ENCODE peak calls at places on chromosomes 4 and X, in five cellular contexts. One of them, this sample, is unnamed.

GRCh38 chr4:111530446-111530845 is 614.8 kb upstream of the FAM241A start:
- DNase-seq in hepatocyte: no peak
- DNase-seq in trophoblast cell: no peak
- DNase-seq in heart left ventricle: no peak
- DNase-seq in fibroblast of lung: peak; percentile 2
- DNase-seq in this sample: no peak

GRCh38 chr4:80495847-80496246 is 160.3 kb downstream of the CFAP299 start:
- DNase-seq in hepatocyte: no peak
- DNase-seq in heart left ventricle: no peak
- DNase-seq in trophoblast cell: no peak
- DNase-seq in fibroblast of lung: no peak
- DNase-seq in this sample: no peak

GRCh38 chr4:46386570-46386969 is 3.4 kb downstream of the GABRA2 start:
- DNase-seq in fibroblast of lung: no peak
- DNase-seq in heart left ventricle: no peak
- DNase-seq in trophoblast cell: no peak
- DNase-seq in hepatocyte: peak; percentile 59
- DNase-seq in this sample: peak; percentile 44

GRCh38 chr4:112604590-112604989 is 32.1 kb downstream of the ZGRF1 start:
- DNase-seq in hepatocyte: peak; percentile 74
- DNase-seq in fibroblast of lung: peak; percentile 75
- DNase-seq in trophoblast cell: peak; percentile 50
- DNase-seq in heart left ventricle: peak; percentile 19
- DNase-seq in this sample: peak; percentile 79

GRCh38 chr4:7783560-7783959 is 156.1 kb downstream of the AFAP1 start:
- DNase-seq in hepatocyte: no peak
- DNase-seq in fibroblast of lung: no peak
- DNase-seq in heart left ventricle: no peak
- DNase-seq in trophoblast cell: no peak
- DNase-seq in this sample: no peak

GRCh38 chrX:31227250-31227649 is 155.4 kb upstream of the FTHL17 start:
- DNase-seq in fibroblast of lung: no peak
- DNase-seq in heart left ventricle: no peak
- DNase-seq in trophoblast cell: peak; percentile 42
- DNase-seq in hepatocyte: peak; percentile 15
- DNase-seq in this sample: no peak

GRCh38 chr4:159966741-159967140 is 863.9 kb downstream of the RAPGEF2 start:
- DNase-seq in hepatocyte: no peak
- DNase-seq in heart left ventricle: no peak
- DNase-seq in trophoblast cell: no peak
- DNase-seq in fibroblast of lung: no peak
- DNase-seq in this sample: peak; percentile 54

GRCh38 chrX:45264865-45265264 is 64.2 kb upstream of the DIPK2B start:
- DNase-seq in hepatocyte: no peak
- DNase-seq in fibroblast of lung: no peak
- DNase-seq in trophoblast cell: no peak
- DNase-seq in heart left ventricle: peak; percentile 17
- DNase-seq in this sample: no peak

GRCh38 chrX:112784692-112785091 is 55.9 kb downstream of the AMOT start:
- DNase-seq in hepatocyte: no peak
- DNase-seq in heart left ventricle: no peak
- DNase-seq in trophoblast cell: no peak
- DNase-seq in fibroblast of lung: no peak
- DNase-seq in this sample: no peak

GRCh38 chr4:8849266-8850073 is 22.2 kb downstream of the HMX1 start:
- DNase-seq in heart left ventricle: no peak
- DNase-seq in hepatocyte: no peak
- DNase-seq in fibroblast of lung: no peak
- DNase-seq in trophoblast cell: no peak
- DNase-seq in this sample: no peak

GRCh38 chrX:44244008-44244407 is 99.5 kb downstream of the EFHC2 start:
- DNase-seq in heart left ventricle: no peak
- DNase-seq in hepatocyte: peak; percentile 30
- DNase-seq in trophoblast cell: peak; percentile 7
- DNase-seq in fibroblast of lung: peak; percentile 61
- DNase-seq in this sample: no peak

GRCh38 chr4:162201673-162202072 is 37.9 kb upstream of the FSTL5 start:
- DNase-seq in trophoblast cell: no peak
- DNase-seq in fibroblast of lung: no peak
- DNase-seq in heart left ventricle: no peak
- DNase-seq in hepatocyte: no peak
- DNase-seq in this sample: no peak

GRCh38 chr4:183823394-183823793 is 81.7 kb upstream of the STOX2 start:
- DNase-seq in heart left ventricle: no peak
- DNase-seq in trophoblast cell: peak; percentile 97
- DNase-seq in hepatocyte: peak; percentile 75
- DNase-seq in fibroblast of lung: peak; percentile 17
- DNase-seq in this sample: no peak

GRCh38 chr4:148447672-148448071 is 5.5 kb upstream of the NR3C2 start:
- DNase-seq in heart left ventricle: no peak
- DNase-seq in hepatocyte: no peak
- DNase-seq in trophoblast cell: no peak
- DNase-seq in fibroblast of lung: no peak
- DNase-seq in this sample: peak; percentile 2

GRCh38 chrX:33065415-33065814 is 145.9 kb downstream of the DMD start:
- DNase-seq in hepatocyte: no peak
- DNase-seq in heart left ventricle: no peak
- DNase-seq in trophoblast cell: no peak
- DNase-seq in fibroblast of lung: no peak
- DNase-seq in this sample: no peak

GRCh38 chr4:108036252-108036651 is 46.6 kb downstream of the HADH start:
- DNase-seq in heart left ventricle: no peak
- DNase-seq in fibroblast of lung: no peak
- DNase-seq in hepatocyte: no peak
- DNase-seq in trophoblast cell: no peak
- DNase-seq in this sample: no peak

GRCh38 chr4:133152801-133153526 is 3.9 kb downstream of the PCDH10 start:
- DNase-seq in trophoblast cell: no peak
- DNase-seq in fibroblast of lung: peak; percentile 14
- DNase-seq in hepatocyte: peak; percentile 23
- DNase-seq in heart left ventricle: no peak
- DNase-seq in this sample: no peak

GRCh38 chrX:50838820-50839600 is 25.0 kb upstream of the SHROOM4 start:
- DNase-seq in hepatocyte: no peak
- DNase-seq in fibroblast of lung: peak; percentile 2
- DNase-seq in heart left ventricle: no peak
- DNase-seq in trophoblast cell: peak; percentile 14
- DNase-seq in this sample: peak; percentile 47

GRCh38 chr4:118772149-118773081 is 63.5 kb downstream of the SEC24D start:
- DNase-seq in hepatocyte: peak; percentile 51
- DNase-seq in heart left ventricle: no peak
- DNase-seq in trophoblast cell: no peak
- DNase-seq in fibroblast of lung: peak; percentile 83
- DNase-seq in this sample: no peak

GRCh38 chr4:95363966-95364365 is 184.8 kb downstream of the UNC5C start:
- DNase-seq in heart left ventricle: no peak
- DNase-seq in trophoblast cell: no peak
- DNase-seq in fibroblast of lung: no peak
- DNase-seq in hepatocyte: no peak
- DNase-seq in this sample: no peak

GRCh38 chrX:12245650-12246645 is 107.7 kb downstream of the FRMPD4 start:
- DNase-seq in fibroblast of lung: peak; percentile 30
- DNase-seq in hepatocyte: peak; percentile 23
- DNase-seq in trophoblast cell: no peak
- DNase-seq in heart left ventricle: no peak
- DNase-seq in this sample: no peak

GRCh38 chrX:39261446-39262147 is 460.3 kb downstream of the MID1IP1 start:
- DNase-seq in fibroblast of lung: peak; percentile 25
- DNase-seq in trophoblast cell: no peak
- DNase-seq in hepatocyte: peak; percentile 52
- DNase-seq in heart left ventricle: no peak
- DNase-seq in this sample: no peak

GRCh38 chrX:131729295-131729694 is 185.4 kb downstream of the OR13H1 start:
- DNase-seq in fibroblast of lung: no peak
- DNase-seq in trophoblast cell: no peak
- DNase-seq in heart left ventricle: no peak
- DNase-seq in hepatocyte: no peak
- DNase-seq in this sample: no peak

GRCh38 chr4:163967710-163968109 is 473.2 kb downstream of the TMA16 start:
- DNase-seq in fibroblast of lung: no peak
- DNase-seq in trophoblast cell: no peak
- DNase-seq in hepatocyte: no peak
- DNase-seq in heart left ventricle: no peak
- DNase-seq in this sample: no peak
- H3K27ac ChIP-seq in fibroblast of lung: no peak overlapping the region
- H3K27ac ChIP-seq in trophoblast cell: no peak overlapping the region
- H3K27ac ChIP-seq in hepatocyte: no peak overlapping the region
- H3K27ac ChIP-seq in heart left ventricle: no peak overlapping the region
- H3K27ac ChIP-seq in this sample: no peak overlapping the region

DNA sequence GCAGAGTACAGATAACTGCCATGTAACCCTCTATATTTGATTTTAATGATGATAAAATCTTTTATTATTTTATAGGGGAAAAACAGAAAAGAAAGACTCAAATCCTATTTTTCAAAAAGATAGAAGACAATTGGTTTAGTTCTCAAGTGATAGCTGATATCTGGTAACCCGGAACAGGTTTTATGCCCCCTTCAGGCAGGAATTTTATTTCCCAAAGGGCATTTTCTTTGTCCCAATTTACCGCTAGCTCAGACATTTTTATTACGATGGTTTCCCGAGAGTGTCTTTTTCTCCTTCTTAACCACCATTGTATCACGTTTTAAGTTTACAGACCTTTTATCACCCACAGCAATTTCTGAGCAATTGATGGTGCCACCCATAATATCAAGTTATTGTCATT is 204.9 kb upstream of the VCX start:
- DNase-seq in trophoblast cell: no peak
- DNase-seq in heart left ventricle: no peak
- DNase-seq in fibroblast of lung: no peak
- DNase-seq in hepatocyte: no peak
- DNase-seq in this sample: no peak
- H3K27ac ChIP-seq in trophoblast cell: no peak overlapping the region
- H3K27ac ChIP-seq in heart left ventricle: no peak overlapping the region
- H3K27ac ChIP-seq in fibroblast of lung: no peak overlapping the region
- H3K27ac ChIP-seq in hepatocyte: no peak overlapping the region
- H3K27ac ChIP-seq in this sample: no peak overlapping the region

GRCh38 chr4:109465065-109465464 is 31.4 kb downstream of the SEC24B start:
- DNase-seq in heart left ventricle: no peak
- DNase-seq in fibroblast of lung: peak; percentile 7
- DNase-seq in trophoblast cell: no peak
- DNase-seq in hepatocyte: no peak
- DNase-seq in this sample: no peak
- H3K27ac ChIP-seq in heart left ventricle: no peak overlapping the region
- H3K27ac ChIP-seq in fibroblast of lung: no peak overlapping the region
- H3K27ac ChIP-seq in trophoblast cell: no peak overlapping the region
- H3K27ac ChIP-seq in hepatocyte: no peak overlapping the region
- H3K27ac ChIP-seq in this sample: no peak overlapping the region

GRCh38 chr4:140427104-140427918 is at the start of gene CLGN:
- DNase-seq in heart left ventricle: peak; percentile 75
- DNase-seq in trophoblast cell: peak; percentile 27
- DNase-seq in fibroblast of lung: peak; percentile 81
- DNase-seq in hepatocyte: peak; percentile 87
- DNase-seq in this sample: peak; percentile 82

GRCh38 chr4:140423106-140423505 is 4.3 kb downstream of the CLGN start:
- DNase-seq in hepatocyte: no peak
- DNase-seq in heart left ventricle: no peak
- DNase-seq in trophoblast cell: no peak
- DNase-seq in fibroblast of lung: peak; percentile 55
- DNase-seq in this sample: no peak

GRCh38 chr4:140426610-140427103 is 791 bp downstream of the CLGN start:
- DNase-seq in trophoblast cell: no peak
- DNase-seq in heart left ventricle: peak; percentile 56
- DNase-seq in fibroblast of lung: peak; percentile 1
- DNase-seq in hepatocyte: peak; percentile 19
- DNase-seq in this sample: peak; percentile 22

DNA sequence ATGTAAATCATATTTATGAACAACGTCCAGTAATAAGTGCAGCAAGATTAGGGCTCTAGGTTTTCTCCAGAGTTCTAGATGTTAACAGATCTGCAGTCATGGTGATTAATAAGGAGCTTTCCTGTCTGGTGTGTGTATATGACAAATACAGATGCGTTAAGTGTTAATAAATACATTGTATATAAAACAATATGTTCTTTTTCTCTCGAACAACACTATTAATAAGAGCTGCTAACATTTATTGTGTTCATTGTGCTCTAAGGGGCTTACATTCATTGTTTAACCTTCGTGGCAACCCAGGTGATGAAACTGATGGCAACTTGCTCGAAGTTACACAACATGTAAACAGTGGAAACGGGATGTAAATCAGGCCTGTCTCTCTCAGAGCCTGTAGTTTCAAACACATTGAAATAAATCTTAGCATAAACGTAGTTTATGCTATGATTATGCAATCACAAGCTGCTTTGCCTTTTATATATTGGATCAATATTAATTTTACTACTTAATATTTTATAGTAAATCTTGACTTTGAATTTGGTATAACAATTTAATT is 547 bp upstream of the CLGN start:
- DNase-seq in fibroblast of lung: peak; percentile 83
- DNase-seq in trophoblast cell: no peak
- DNase-seq in hepatocyte: peak; percentile 14
- DNase-seq in heart left ventricle: no peak
- DNase-seq in this sample: no peak
- H3K27ac ChIP-seq in fibroblast of lung: no peak overlapping the region
- H3K27ac ChIP-seq in trophoblast cell: no peak overlapping the region
- H3K27ac ChIP-seq in hepatocyte: peak overlapping the region; percentile 32
- H3K27ac ChIP-seq in heart left ventricle: no peak overlapping the region
- H3K27ac ChIP-seq in this sample: peak overlapping the region; percentile 53

GRCh38 chrX:22339459-22339858 is 66.7 kb downstream of the CBLL2 start:
- DNase-seq in heart left ventricle: no peak
- DNase-seq in fibroblast of lung: no peak
- DNase-seq in hepatocyte: no peak
- DNase-seq in trophoblast cell: no peak
- DNase-seq in this sample: no peak
- H3K27ac ChIP-seq in heart left ventricle: no peak overlapping the region
- H3K27ac ChIP-seq in fibroblast of lung: no peak overlapping the region
- H3K27ac ChIP-seq in hepatocyte: peak overlapping the region; percentile 29
- H3K27ac ChIP-seq in trophoblast cell: no peak overlapping the region
- H3K27ac ChIP-seq in this sample: peak overlapping the region; percentile 96

GRCh38 chr4:186727149-186727976 is 3.7 kb upstream of the FAT1 start:
- DNase-seq in fibroblast of lung: no peak
- DNase-seq in hepatocyte: no peak
- DNase-seq in heart left ventricle: no peak
- DNase-seq in trophoblast cell: peak; percentile 25
- DNase-seq in this sample: peak; percentile 1

GRCh38 chr4:186728631-186729271 is 5.1 kb upstream of the FAT1 start:
- DNase-seq in fibroblast of lung: no peak
- DNase-seq in heart left ventricle: no peak
- DNase-seq in hepatocyte: no peak
- DNase-seq in trophoblast cell: no peak
- DNase-seq in this sample: no peak

GRCh38 chr4:186726440-186727148 is 2.9 kb upstream of the FAT1 start:
- DNase-seq in heart left ventricle: peak; percentile 76
- DNase-seq in hepatocyte: peak; percentile 93
- DNase-seq in fibroblast of lung: peak; percentile 79
- DNase-seq in trophoblast cell: peak; percentile 64
- DNase-seq in this sample: peak; percentile 61

GRCh38 chr4:186729856-186730255 is 6.2 kb upstream of the FAT1 start:
- DNase-seq in trophoblast cell: no peak
- DNase-seq in hepatocyte: no peak
- DNase-seq in fibroblast of lung: no peak
- DNase-seq in heart left ventricle: no peak
- DNase-seq in this sample: no peak

GRCh38 chr4:186727977-186728519 is 4.4 kb upstream of the FAT1 start:
- DNase-seq in hepatocyte: peak; percentile 35
- DNase-seq in heart left ventricle: no peak
- DNase-seq in trophoblast cell: no peak
- DNase-seq in fibroblast of lung: peak; percentile 56
- DNase-seq in this sample: peak; percentile 25
- H3K27ac ChIP-seq in hepatocyte: no peak overlapping the region
- H3K27ac ChIP-seq in heart left ventricle: no peak overlapping the region
- H3K27ac ChIP-seq in trophoblast cell: no peak overlapping the region
- H3K27ac ChIP-seq in fibroblast of lung: no peak overlapping the region
- H3K27ac ChIP-seq in this sample: no peak overlapping the region

GRCh38 chrX:152958524-152959465 is 35.1 kb downstream of the PNMA5 start:
- DNase-seq in fibroblast of lung: peak; percentile 88
- DNase-seq in heart left ventricle: peak; percentile 87
- DNase-seq in hepatocyte: peak; percentile 90
- DNase-seq in trophoblast cell: peak; percentile 86
- DNase-seq in this sample: peak; percentile 88
- H3K27ac ChIP-seq in fibroblast of lung: no peak overlapping the region
- H3K27ac ChIP-seq in heart left ventricle: no peak overlapping the region
- H3K27ac ChIP-seq in hepatocyte: peak overlapping the region; percentile 80
- H3K27ac ChIP-seq in trophoblast cell: no peak overlapping the region
- H3K27ac ChIP-seq in this sample: peak overlapping the region; percentile 52

This sample was measured in SJCRH30.